ENCODE peak calls at places on chromosomes 6 and 20, in seven cellular contexts. One of them, this sample, is unnamed.

GRCh38 chr20:61556116-61556515 is 304.1 kb downstream of the CDH4 start:
- DNase-seq in sigmoid colon: no peak
- DNase-seq in HL-60: no peak
- DNase-seq in A549: peak; percentile 56
- DNase-seq in fibroblast of pulmonary artery: peak; percentile 36
- DNase-seq in left ventricle myocardium inferior: no peak
- DNase-seq in uterus: no peak
- DNase-seq in this sample: no peak

GRCh38 chr6:33320315-33321181 is 3.0 kb upstream of the ZBTB22 start:
- DNase-seq in sigmoid colon: peak; percentile 82
- DNase-seq in HL-60: no peak
- DNase-seq in A549: no peak
- DNase-seq in fibroblast of pulmonary artery: peak; percentile 93
- DNase-seq in left ventricle myocardium inferior: peak; percentile 63
- DNase-seq in uterus: peak; percentile 86
- DNase-seq in this sample: peak; percentile 76

GRCh38 chr6:111263837-111264236 is 176.5 kb downstream of the SLC16A10 start:
- DNase-seq in sigmoid colon: no peak
- DNase-seq in HL-60: no peak
- DNase-seq in A549: no peak
- DNase-seq in fibroblast of pulmonary artery: peak; percentile 56
- DNase-seq in left ventricle myocardium inferior: no peak
- DNase-seq in uterus: no peak
- DNase-seq in this sample: no peak

GRCh38 chr20:13009682-13010406 is 1.1 kb downstream of the SPTLC3 start:
- DNase-seq in sigmoid colon: peak; percentile 65
- DNase-seq in HL-60: peak; percentile 37
- DNase-seq in A549: no peak
- DNase-seq in fibroblast of pulmonary artery: peak; percentile 98
- DNase-seq in left ventricle myocardium inferior: no peak
- DNase-seq in uterus: peak; percentile 49
- DNase-seq in this sample: peak; percentile 66

GRCh38 chr6:93243379-93243778 is 176.0 kb downstream of the EPHA7 start:
- DNase-seq in sigmoid colon: no peak
- DNase-seq in HL-60: no peak
- DNase-seq in A549: no peak
- DNase-seq in fibroblast of pulmonary artery: no peak
- DNase-seq in left ventricle myocardium inferior: no peak
- DNase-seq in uterus: no peak
- DNase-seq in this sample: no peak

GRCh38 chr6:148217921-148218320 is 124.7 kb upstream of the SASH1 start:
- DNase-seq in sigmoid colon: no peak
- DNase-seq in HL-60: no peak
- DNase-seq in A549: no peak
- DNase-seq in fibroblast of pulmonary artery: no peak
- DNase-seq in left ventricle myocardium inferior: no peak
- DNase-seq in uterus: no peak
- DNase-seq in this sample: no peak

GRCh38 chr6:163048345-163048744 is 320.6 kb downstream of the PACRG start:
- DNase-seq in sigmoid colon: no peak
- DNase-seq in HL-60: no peak
- DNase-seq in A549: no peak
- DNase-seq in fibroblast of pulmonary artery: no peak
- DNase-seq in left ventricle myocardium inferior: no peak
- DNase-seq in uterus: no peak
- DNase-seq in this sample: no peak

GRCh38 chr20:47220161-47220582 is 136.3 kb downstream of the ZMYND8 start:
- DNase-seq in sigmoid colon: no peak
- DNase-seq in HL-60: peak; percentile 35
- DNase-seq in A549: peak; percentile 53
- DNase-seq in fibroblast of pulmonary artery: peak; percentile 55
- DNase-seq in left ventricle myocardium inferior: no peak
- DNase-seq in uterus: no peak
- DNase-seq in this sample: no peak

GRCh38 chr6:47655719-47656595 is 42.4 kb upstream of the ADGRF4 start:
- DNase-seq in sigmoid colon: no peak
- DNase-seq in HL-60: no peak
- DNase-seq in A549: no peak
- DNase-seq in fibroblast of pulmonary artery: peak; percentile 53
- DNase-seq in left ventricle myocardium inferior: no peak
- DNase-seq in uterus: no peak
- DNase-seq in this sample: no peak

GRCh38 chr6:144806222-144806621 is 521.1 kb downstream of the UTRN start:
- DNase-seq in sigmoid colon: no peak
- DNase-seq in HL-60: no peak
- DNase-seq in A549: no peak
- DNase-seq in fibroblast of pulmonary artery: no peak
- DNase-seq in left ventricle myocardium inferior: no peak
- DNase-seq in uterus: no peak
- DNase-seq in this sample: no peak

GRCh38 chr20:61859712-61860111 is 206.0 kb downstream of the TAF4 start:
- DNase-seq in sigmoid colon: no peak
- DNase-seq in HL-60: no peak
- DNase-seq in A549: no peak
- DNase-seq in fibroblast of pulmonary artery: no peak
- DNase-seq in left ventricle myocardium inferior: no peak
- DNase-seq in uterus: no peak
- DNase-seq in this sample: no peak

GRCh38 chr6:157304840-157305675 is 18.3 kb downstream of the TMEM242 start:
- DNase-seq in sigmoid colon: peak; percentile 70
- DNase-seq in HL-60: peak; percentile 33
- DNase-seq in A549: no peak
- DNase-seq in fibroblast of pulmonary artery: peak; percentile 42
- DNase-seq in left ventricle myocardium inferior: no peak
- DNase-seq in uterus: no peak
- DNase-seq in this sample: no peak

GRCh38 chr6:1613631-1614447 is 4.1 kb downstream of the FOXC1 start:
- DNase-seq in sigmoid colon: no peak
- DNase-seq in HL-60: no peak
- DNase-seq in A549: no peak
- DNase-seq in fibroblast of pulmonary artery: peak; percentile 47
- DNase-seq in left ventricle myocardium inferior: no peak
- DNase-seq in uterus: no peak
- DNase-seq in this sample: peak; percentile 11

GRCh38 chr6:79077680-79078056 is 386 bp downstream of the PHIP start:
- DNase-seq in sigmoid colon: peak; percentile 75
- DNase-seq in HL-60: peak; percentile 76
- DNase-seq in A549: peak; percentile 15
- DNase-seq in fibroblast of pulmonary artery: no peak
- DNase-seq in left ventricle myocardium inferior: no peak
- DNase-seq in uterus: no peak
- DNase-seq in this sample: no peak

GRCh38 chr6:113402541-113402940 is 454.6 kb upstream of the MARCKS start:
- DNase-seq in sigmoid colon: no peak
- DNase-seq in HL-60: no peak
- DNase-seq in A549: no peak
- DNase-seq in fibroblast of pulmonary artery: no peak
- DNase-seq in left ventricle myocardium inferior: no peak
- DNase-seq in uterus: no peak
- DNase-seq in this sample: no peak

GRCh38 chr6:168884646-168885086 is 369.0 kb downstream of the THBS2 start:
- DNase-seq in sigmoid colon: peak; percentile 85
- DNase-seq in HL-60: peak; percentile 63
- DNase-seq in A549: peak; percentile 69
- DNase-seq in fibroblast of pulmonary artery: peak; percentile 58
- DNase-seq in left ventricle myocardium inferior: peak; percentile 75
- DNase-seq in uterus: peak; percentile 67
- DNase-seq in this sample: peak; percentile 43

GRCh38 chr6:18504232-18504596 is 117.1 kb downstream of the RNF144B start:
- DNase-seq in sigmoid colon: no peak
- DNase-seq in HL-60: no peak
- DNase-seq in A549: no peak
- DNase-seq in fibroblast of pulmonary artery: no peak
- DNase-seq in left ventricle myocardium inferior: no peak
- DNase-seq in uterus: no peak
- DNase-seq in this sample: no peak
- H3K4me3 ChIP-seq in sigmoid colon: no peak overlapping the region
- H3K4me3 ChIP-seq in HL-60: no peak overlapping the region
- H3K4me3 ChIP-seq in A549: peak overlapping the region; percentile 39
- H3K4me3 ChIP-seq in fibroblast of pulmonary artery: no peak overlapping the region
- H3K4me3 ChIP-seq in left ventricle myocardium inferior: peak overlapping the region; percentile 58
- H3K4me3 ChIP-seq in uterus: no peak overlapping the region
- H3K4me3 ChIP-seq in this sample: no peak overlapping the region

GRCh38 chr6:142934599-142934998 is 10.4 kb downstream of the HIVEP2 start:
- DNase-seq in sigmoid colon: no peak
- DNase-seq in HL-60: no peak
- DNase-seq in A549: no peak
- DNase-seq in fibroblast of pulmonary artery: no peak
- DNase-seq in left ventricle myocardium inferior: no peak
- DNase-seq in uterus: no peak
- DNase-seq in this sample: no peak

GRCh38 chr6:142934190-142934589 is 10.8 kb downstream of the HIVEP2 start:
- DNase-seq in sigmoid colon: no peak
- DNase-seq in HL-60: no peak
- DNase-seq in A549: no peak
- DNase-seq in fibroblast of pulmonary artery: peak; percentile 31
- DNase-seq in left ventricle myocardium inferior: no peak
- DNase-seq in uterus: no peak
- DNase-seq in this sample: no peak

GRCh38 chr6:142935553-142936517 is 9.1 kb downstream of the HIVEP2 start:
- DNase-seq in sigmoid colon: no peak
- DNase-seq in HL-60: no peak
- DNase-seq in A549: no peak
- DNase-seq in fibroblast of pulmonary artery: no peak
- DNase-seq in left ventricle myocardium inferior: no peak
- DNase-seq in uterus: no peak
- DNase-seq in this sample: no peak

GRCh38 chr6:142933701-142934100 is 11.3 kb downstream of the HIVEP2 start:
- DNase-seq in sigmoid colon: no peak
- DNase-seq in HL-60: no peak
- DNase-seq in A549: no peak
- DNase-seq in fibroblast of pulmonary artery: no peak
- DNase-seq in left ventricle myocardium inferior: no peak
- DNase-seq in uterus: no peak
- DNase-seq in this sample: no peak

DNA sequence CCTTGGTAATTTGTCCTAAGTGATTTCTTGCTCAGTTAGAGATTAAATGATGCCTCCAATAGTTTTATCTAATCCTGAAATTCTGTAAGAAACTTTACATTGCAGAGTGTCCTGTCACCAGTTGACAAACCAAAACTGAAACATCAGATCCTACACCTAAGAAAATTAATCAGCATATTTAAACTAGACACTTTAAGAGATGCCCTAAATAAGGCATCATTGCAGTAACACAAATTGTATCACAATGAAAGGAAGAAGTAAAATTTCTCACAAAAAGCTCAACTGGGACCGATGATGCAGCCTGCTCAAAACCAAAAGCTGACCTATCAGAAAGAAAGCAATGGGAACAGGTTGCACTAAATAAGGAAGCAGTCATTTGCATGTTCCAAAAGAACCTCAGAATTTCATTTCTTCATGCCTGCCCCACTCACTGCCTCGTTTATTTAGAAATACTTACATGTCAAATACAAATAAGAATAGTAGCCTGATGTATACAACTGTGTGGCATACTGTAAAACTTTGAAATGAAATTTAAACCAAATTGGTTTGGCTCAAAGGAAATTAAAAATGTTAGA is 12.1 kb downstream of the HIVEP2 start:
- DNase-seq in sigmoid colon: no peak
- DNase-seq in HL-60: no peak
- DNase-seq in A549: no peak
- DNase-seq in fibroblast of pulmonary artery: no peak
- DNase-seq in left ventricle myocardium inferior: no peak
- DNase-seq in uterus: no peak
- DNase-seq in this sample: no peak
- H3K4me3 ChIP-seq in sigmoid colon: no peak overlapping the region
- H3K4me3 ChIP-seq in HL-60: no peak overlapping the region
- H3K4me3 ChIP-seq in A549: no peak overlapping the region
- H3K4me3 ChIP-seq in fibroblast of pulmonary artery: no peak overlapping the region
- H3K4me3 ChIP-seq in left ventricle myocardium inferior: no peak overlapping the region
- H3K4me3 ChIP-seq in uterus: no peak overlapping the region
- H3K4me3 ChIP-seq in this sample: no peak overlapping the region

GRCh38 chr6:109008061-109008460 is 86.6 kb downstream of the SESN1 start:
- DNase-seq in sigmoid colon: no peak
- DNase-seq in HL-60: no peak
- DNase-seq in A549: no peak
- DNase-seq in fibroblast of pulmonary artery: no peak
- DNase-seq in left ventricle myocardium inferior: no peak
- DNase-seq in uterus: no peak
- DNase-seq in this sample: no peak

GRCh38 chr6:109008951-109009760 is 85.5 kb downstream of the SESN1 start:
- DNase-seq in sigmoid colon: peak; percentile 97
- DNase-seq in HL-60: peak; percentile 85
- DNase-seq in A549: peak; percentile 30
- DNase-seq in fibroblast of pulmonary artery: peak; percentile 86
- DNase-seq in left ventricle myocardium inferior: peak; percentile 98
- DNase-seq in uterus: peak; percentile 93
- DNase-seq in this sample: peak; percentile 95

GRCh38 chr6:109008537-109008950 is 86.1 kb downstream of the SESN1 start:
- DNase-seq in sigmoid colon: no peak
- DNase-seq in HL-60: no peak
- DNase-seq in A549: no peak
- DNase-seq in fibroblast of pulmonary artery: peak; percentile 63
- DNase-seq in left ventricle myocardium inferior: no peak
- DNase-seq in uterus: no peak
- DNase-seq in this sample: no peak

GRCh38 chr6:109007521-109007920 is 87.1 kb downstream of the SESN1 start:
- DNase-seq in sigmoid colon: no peak
- DNase-seq in HL-60: no peak
- DNase-seq in A549: no peak
- DNase-seq in fibroblast of pulmonary artery: no peak
- DNase-seq in left ventricle myocardium inferior: no peak
- DNase-seq in uterus: no peak
- DNase-seq in this sample: no peak

DNA sequence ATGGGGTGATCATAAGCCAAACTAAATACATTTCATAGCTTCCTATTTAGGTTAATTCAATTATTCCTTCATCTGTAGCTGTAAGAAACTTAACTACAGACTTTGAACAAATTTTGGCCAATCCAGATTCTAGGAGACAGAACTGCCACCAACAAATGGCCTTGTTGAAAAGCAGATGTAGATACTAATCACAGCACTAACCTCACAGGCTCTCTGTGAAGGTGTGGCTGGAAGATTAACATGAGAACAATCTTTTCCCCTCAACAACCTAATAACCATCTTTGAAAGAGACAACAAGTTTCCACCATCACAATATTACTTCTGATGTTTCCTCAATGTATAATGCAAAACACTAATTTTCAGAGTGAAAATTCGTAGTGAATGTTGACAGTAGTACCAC is 87.8 kb downstream of the SESN1 start:
- DNase-seq in sigmoid colon: no peak
- DNase-seq in HL-60: no peak
- DNase-seq in A549: no peak
- DNase-seq in fibroblast of pulmonary artery: no peak
- DNase-seq in left ventricle myocardium inferior: no peak
- DNase-seq in uterus: no peak
- DNase-seq in this sample: no peak
- H3K4me3 ChIP-seq in sigmoid colon: peak overlapping the region; percentile 4
- H3K4me3 ChIP-seq in HL-60: no peak overlapping the region
- H3K4me3 ChIP-seq in A549: no peak overlapping the region
- H3K4me3 ChIP-seq in fibroblast of pulmonary artery: peak overlapping the region; percentile 17
- H3K4me3 ChIP-seq in left ventricle myocardium inferior: peak overlapping the region; percentile 88
- H3K4me3 ChIP-seq in uterus: peak overlapping the region; percentile 60
- H3K4me3 ChIP-seq in this sample: peak overlapping the region; percentile 97

DNA sequence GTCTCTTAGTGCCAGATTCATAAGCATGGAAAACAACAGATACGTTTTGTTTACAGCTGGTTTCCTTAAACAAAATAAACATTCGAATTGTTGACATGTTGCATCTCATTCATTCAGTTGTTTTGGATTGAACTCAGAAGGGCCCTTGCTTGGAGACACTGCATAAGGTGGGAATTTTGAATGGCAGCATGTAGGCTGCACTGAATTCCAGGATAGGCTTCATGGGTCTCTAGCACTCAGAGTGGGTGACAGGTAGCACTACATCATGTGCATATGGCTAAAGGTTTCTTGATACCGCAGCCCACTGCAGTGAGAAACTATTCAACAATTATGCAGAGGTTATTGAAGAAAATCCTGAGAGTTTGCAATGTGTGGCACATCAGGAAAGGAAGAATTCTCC is 1.6 kb downstream of the BEND6 start:
- DNase-seq in sigmoid colon: no peak
- DNase-seq in HL-60: no peak
- DNase-seq in A549: no peak
- DNase-seq in fibroblast of pulmonary artery: no peak
- DNase-seq in left ventricle myocardium inferior: no peak
- DNase-seq in uterus: no peak
- DNase-seq in this sample: no peak
- H3K4me3 ChIP-seq in sigmoid colon: no peak overlapping the region
- H3K4me3 ChIP-seq in HL-60: no peak overlapping the region
- H3K4me3 ChIP-seq in A549: no peak overlapping the region
- H3K4me3 ChIP-seq in fibroblast of pulmonary artery: no peak overlapping the region
- H3K4me3 ChIP-seq in left ventricle myocardium inferior: no peak overlapping the region
- H3K4me3 ChIP-seq in uterus: no peak overlapping the region
- H3K4me3 ChIP-seq in this sample: no peak overlapping the region

This sample was measured in tibial nerve.